ENCODE peak calls at places on chromosomes 2 and 18, in seven cellular contexts. Y is activated T-cell treated with anti-CD3 and anti-CD28 coated beads, Interleukin-2, amount 50 U/mL, for 72 hours; D is foreskin melanocyte; R is MCF 10A; I is fibroblast of lung; V is effector CD8-positive, alpha-beta T cell; S is caudate nucleus. A is an unnamed sample.

GRCh38 chr18:9825571-9826073 is 60.2 kb upstream of the TXNDC2 start:
- DNase-seq in S (no peak), Y (no peak), D (peak; percentile 59), V (no peak), I (peak; percentile 96), R (peak; percentile 92), A (no peak)

GRCh38 chr2:18883626-18884456 is 294.5 kb upstream of the NT5C1B start:
- DNase-seq in D (peak; percentile 29), V (no peak), I (peak; percentile 11), S (no peak), Y (no peak), R (peak; percentile 46), A (no peak)

GRCh38 chr2:194870974-194871535 is 786.0 kb upstream of the SLC39A10 start:
- DNase-seq in Y (no peak), D (no peak), S (no peak), R (no peak), I (no peak), V (no peak), A (no peak)

GRCh38 chr2:124161542-124161941 is 136.5 kb downstream of the CNTNAP5 start:
- DNase-seq in Y (no peak), D (no peak), R (no peak), S (no peak), I (no peak), V (no peak), A (no peak)

GRCh38 chr2:169069341-169069740 is at the start of gene DHRS9:
- DNase-seq in D (no peak), V (no peak), S (no peak), I (peak; percentile 89), R (peak; percentile 97), Y (peak; percentile 69), A (no peak)

GRCh38 chr2:169119117-169119770 is 49.9 kb downstream of the DHRS9 start:
- DNase-seq in I (peak; percentile 70), V (no peak), D (peak; percentile 99), Y (no peak), R (no peak), S (no peak), A (no peak)

GRCh38 chr2:10216677-10217498 is 85.8 kb upstream of the HPCAL1 start:
- DNase-seq in D (no peak), R (no peak), I (peak; percentile 42), S (no peak), Y (no peak), V (no peak), A (no peak)

GRCh38 chr2:8595821-8596600 is 85.8 kb upstream of the ID2 start:
- DNase-seq in D (no peak), V (no peak), R (no peak), S (no peak), Y (no peak), I (no peak), A (no peak)

GRCh38 chr18:54222922-54223567 is 1.4 kb downstream of the MBD2 start:
- DNase-seq in R (no peak), D (no peak), S (no peak), V (no peak), Y (peak; percentile 57), I (no peak), A (peak; percentile 12)

GRCh38 chr2:106978647-106979046 is 92.7 kb upstream of the ST6GAL2 start:
- DNase-seq in V (no peak), I (no peak), R (no peak), D (no peak), S (no peak), Y (no peak), A (no peak)

GRCh38 chr2:72128843-72129227 is 18.8 kb downstream of the CYP26B1 start:
- DNase-seq in I (no peak), R (no peak), S (no peak), V (no peak), Y (no peak), D (no peak), A (no peak)

GRCh38 chr2:149027602-149028250 is 10.8 kb upstream of the LYPD6B start:
- DNase-seq in R (peak; percentile 76), V (no peak), S (no peak), D (no peak), Y (no peak), I (no peak), A (no peak)

GRCh38 chr2:19474128-19474527 is 115.7 kb upstream of the OSR1 start:
- DNase-seq in S (peak; percentile 3), R (peak; percentile 17), V (peak; percentile 5), D (peak; percentile 47), I (peak; percentile 74), Y (peak; percentile 62), A (peak; percentile 7)

GRCh38 chr2:119644186-119644585 is 34.8 kb upstream of the TMEM177 start:
- DNase-seq in V (no peak), D (no peak), S (no peak), R (no peak), Y (no peak), I (peak; percentile 70), A (no peak)

GRCh38 chr2:167331636-167332232 is 443.5 kb downstream of the XIRP2 start:
- DNase-seq in I (no peak), D (no peak), R (peak; percentile 28), V (no peak), S (no peak), Y (no peak), A (no peak)

GRCh38 chr2:104685591-104685990 is 168.3 kb upstream of the POU3F3 start:
- DNase-seq in S (peak; percentile 42), Y (no peak), I (no peak), D (no peak), V (no peak), R (peak; percentile 39), A (no peak)

GRCh38 chr2:209629622-209630021 is 142.0 kb upstream of the UNC80 start:
- DNase-seq in Y (no peak), I (peak; percentile 87), S (no peak), D (no peak), R (peak; percentile 66), V (no peak), A (no peak)

GRCh38 chr2:239443666-239444567 is 43.1 kb upstream of the HDAC4 start:
- DNase-seq in V (no peak), S (peak; percentile 37), Y (no peak), R (peak; percentile 95), D (no peak), I (peak; percentile 73), A (no peak)

GRCh38 chr2:106882658-106883057 is 3.3 kb downstream of the ST6GAL2 start:
- DNase-seq in D (no peak), V (no peak), R (no peak), Y (no peak), S (no peak), I (no peak), A (no peak)

GRCh38 chr2:217887841-217888665 is 114.7 kb downstream of the TNS1 start:
- DNase-seq in I (peak; percentile 59), R (no peak), V (no peak), D (no peak), S (no peak), Y (no peak), A (no peak)

GRCh38 chr2:69056071-69056470 is 43.1 kb downstream of the ANTXR1 start:
- DNase-seq in I (no peak), V (no peak), D (no peak), R (peak; percentile 27), S (no peak), Y (no peak), A (no peak)

GRCh38 chr2:56040834-56041233 is 117.3 kb upstream of the EFEMP1 start:
- DNase-seq in S (no peak), D (no peak), V (no peak), R (peak; percentile 5), I (no peak), Y (no peak), A (no peak)

GRCh38 chr2:1082456-1083205 is 132.0 kb downstream of the SNTG2 start:
- DNase-seq in R (no peak), S (no peak), Y (no peak), V (no peak), D (no peak), I (no peak), A (no peak)

GRCh38 chr2:203878060-203878459 is 10.5 kb downstream of the CTLA4 start:
- DNase-seq in S (no peak), R (no peak), V (no peak), D (no peak), I (no peak), Y (no peak), A (no peak)

GRCh38 chr2:42392191-42392590 is 31.2 kb upstream of the COX7A2L start:
- DNase-seq in R (no peak), S (no peak), D (no peak), Y (no peak), V (no peak), I (no peak), A (no peak)

GRCh38 chr2:71999580-71999979 is 148.1 kb downstream of the CYP26B1 start:
- DNase-seq in V (no peak), I (no peak), Y (no peak), R (no peak), S (no peak), D (no peak), A (no peak)

GRCh38 chr2:157185828-157186227 is 71.7 kb upstream of the GALNT5 start:
- DNase-seq in Y (no peak), V (no peak), I (peak; percentile 33), R (no peak), D (no peak), S (no peak), A (no peak)

GRCh38 chr2:238841542-238842181 is 6.2 kb upstream of the TWIST2 start:
- DNase-seq in Y (no peak), R (no peak), V (no peak), I (peak; percentile 41), S (no peak), D (no peak), A (no peak)

GRCh38 chr2:30232801-30233130 is 1.4 kb downstream of the LBH start:
- DNase-seq in I (no peak), S (no peak), R (no peak), D (no peak), V (peak; percentile 44), Y (peak; percentile 43), A (no peak)